ENCODE peak calls at places on chromosomes 16 and 17, in ten cellular contexts. P, J, V, S, E, L, X, B, I and F are unnamed samples.

GRCh38 chr16:57730771-57731730 is 4.5 kb upstream of the KATNB1 start:
- DNase-seq in B (no peak), S (no peak), J (no peak), X (no peak), E (no peak), L (peak; percentile 53), V (no peak), I (no peak), P (no peak), F (no peak)

GRCh38 chr16:4498546-4499195 is 22.5 kb downstream of the HMOX2 start:
- DNase-seq in J (no peak), B (no peak), L (no peak), I (no peak), X (no peak), V (no peak), S (no peak), P (no peak), E (no peak), F (no peak)

GRCh38 chr17:78862073-78863023 is 21.7 kb upstream of the USP36 start:
- DNase-seq in J (peak; percentile 99), S (peak; percentile 89), I (no peak), B (peak; percentile 77), E (no peak), V (peak; percentile 82), P (peak; percentile 95), L (peak; percentile 69), X (peak; percentile 89), F (peak; percentile 95)

GRCh38 chr17:77475012-77475976 is 334.5 kb downstream of the SEC14L1 start:
- DNase-seq in X (peak; percentile 58), B (no peak), S (no peak), L (no peak), I (no peak), E (peak; percentile 64), J (peak; percentile 87), V (no peak), P (peak; percentile 89), F (no peak)

GRCh38 chr16:10088380-10088793 is 93.8 kb downstream of the GRIN2A start:
- DNase-seq in J (peak; percentile 46), E (no peak), V (no peak), L (no peak), S (no peak), P (peak; percentile 18), I (no peak), B (no peak), X (no peak), F (no peak)

GRCh38 chr16:90077757-90078593 is 844 bp upstream of the PRDM7 start:
- DNase-seq in B (no peak), X (no peak), E (no peak), V (no peak), L (peak; percentile 60), J (no peak), I (no peak), S (no peak), P (peak; percentile 40), F (peak; percentile 7)

GRCh38 chr16:81548901-81549546 is 104.4 kb downstream of the CMIP start:
- DNase-seq in B (no peak), J (no peak), L (no peak), V (no peak), S (no peak), P (no peak), E (no peak), I (no peak), X (no peak), F (no peak)

GRCh38 chr16:86635926-86636325 is 57.6 kb downstream of the FOXL1 start:
- DNase-seq in P (no peak), B (no peak), S (no peak), L (no peak), X (no peak), E (no peak), V (no peak), I (no peak), J (no peak), F (no peak)

GRCh38 chr17:39923230-39923629 is 4.2 kb downstream of the ORMDL3 start:
- DNase-seq in E (no peak), I (no peak), V (no peak), B (no peak), P (no peak), S (no peak), L (no peak), X (no peak), J (no peak), F (no peak)

GRCh38 chr17:14303343-14304221 is 2.7 kb downstream of the HS3ST3B1 start:
- DNase-seq in B (no peak), I (no peak), P (no peak), E (no peak), J (no peak), S (no peak), V (no peak), X (no peak), L (peak; percentile 84), F (no peak)

GRCh38 chr17:28392491-28392890 is 13.5 kb downstream of the SLC46A1 start:
- DNase-seq in V (no peak), S (no peak), L (no peak), X (no peak), E (no peak), J (no peak), B (no peak), P (no peak), I (no peak), F (peak; percentile 20)

GRCh38 chr16:78748471-78748929 is 649.0 kb downstream of the WWOX start:
- DNase-seq in J (no peak), B (no peak), S (no peak), I (no peak), E (no peak), X (no peak), V (no peak), P (no peak), L (no peak), F (no peak)

GRCh38 chr17:10668771-10669170 is 11.7 kb upstream of the MYH3 start:
- DNase-seq in P (peak; percentile 51), X (peak; percentile 11), V (peak; percentile 15), E (no peak), B (no peak), J (peak; percentile 96), S (no peak), I (no peak), L (no peak), F (peak; percentile 32)

GRCh38 chr16:57752203-57752580 is 16.6 kb downstream of the KATNB1 start:
- DNase-seq in L (no peak), V (no peak), B (no peak), P (no peak), E (no peak), J (no peak), X (no peak), S (no peak), I (no peak), F (no peak)

GRCh38 chr16:87661561-87661960 is 59.3 kb downstream of the JPH3 start:
- DNase-seq in S (no peak), E (no peak), V (no peak), P (peak; percentile 39), B (peak; percentile 9), X (peak; percentile 6), L (peak; percentile 95), J (peak; percentile 56), I (peak; percentile 94), F (peak; percentile 43)

GRCh38 chr17:80956321-80957190 is 35.1 kb upstream of the CHMP6 start:
- DNase-seq in B (no peak), J (no peak), L (no peak), X (no peak), S (no peak), I (no peak), P (no peak), V (no peak), E (no peak), F (no peak)

GRCh38 chr16:59181821-59182420 is 447.8 kb upstream of the GOT2 start:
- DNase-seq in L (peak; percentile 50), J (no peak), X (no peak), S (no peak), V (no peak), B (no peak), E (no peak), I (no peak), P (no peak), F (no peak)

GRCh38 chr17:41386227-41386626 is 4.1 kb upstream of the KRT34 start:
- DNase-seq in L (no peak), J (no peak), E (no peak), X (no peak), S (no peak), B (no peak), V (no peak), P (no peak), I (no peak), F (no peak)

GRCh38 chr17:2262146-2262587 is 41.4 kb downstream of the SMG6 start:
- DNase-seq in J (peak; percentile 91), P (peak; percentile 90), X (peak; percentile 49), L (no peak), V (no peak), E (no peak), B (no peak), S (no peak), I (no peak), F (no peak)